ENCODE peak calls at places on chromosomes 5 and 9, in four cellular contexts. I, Z, C and Y are unnamed samples. For H3K36me3, the result is how much of the 10 kb centered on the place peaks cover.

GRCh38 chr5:132889501-132889900 is 16.0 kb downstream of the LEAP2 start:
- DNase-seq in Z (no peak), C (no peak), I (no peak), Y (no peak)

GRCh38 chr9:91421022-91421765 is 2.4 kb downstream of the NFIL3 start:
- DNase-seq in C (peak), I (peak), Z (no peak), Y (no peak)

GRCh38 chr9:27771803-27772545 is 198.7 kb upstream of the C9orf72 start:
- DNase-seq in Z (no peak), C (no peak), I (no peak), Y (no peak)

GRCh38 chr9:107024193-107024592 is 161.2 kb downstream of the ZNF462 start:
- DNase-seq in C (no peak), Z (no peak), I (no peak), Y (no peak)

GRCh38 chr5:42268630-42269029 is 154.6 kb upstream of the GHR start:
- DNase-seq in I (no peak), Z (no peak), C (no peak), Y (no peak)

GRCh38 chr5:103397996-103398581 is 139.5 kb downstream of the MACIR start:
- DNase-seq in I (no peak), C (no peak), Z (no peak), Y (no peak)

GRCh38 chr9:106075991-106076390 is 381.6 kb downstream of the TMEM38B start:
- DNase-seq in I (no peak), C (no peak), Z (no peak), Y (peak)

GRCh38 chr5:6490693-6491092 is 42.0 kb downstream of the UBE2QL1 start:
- DNase-seq in Z (no peak), C (no peak), I (no peak), Y (no peak)

GRCh38 chr9:133448487-133448972 is 11.2 kb upstream of the CACFD1 start:
- DNase-seq in Z (no peak), C (no peak), I (no peak), Y (no peak)

GRCh38 chr5:138655530-138656245 is 80.5 kb upstream of the HSPA9 start:
- DNase-seq in I (peak), C (no peak), Z (no peak), Y (no peak)

GRCh38 chr5:141747152-141747640 is 65.2 kb upstream of the ARAP3 start:
- DNase-seq in Z (peak), C (peak), I (peak), Y (no peak)

GRCh38 chr5:159310492-159310891 is 19.8 kb downstream of the IL12B start:
- DNase-seq in C (no peak), I (peak), Z (no peak), Y (no peak)

GRCh38 chr5:139861889-139862207 is 66.2 kb downstream of the PSD2 start:
- DNase-seq in C (no peak), I (no peak), Z (no peak), Y (no peak)

GRCh38 chr9:3205421-3206095 is 320.2 kb downstream of the RFX3 start:
- DNase-seq in C (no peak), Z (no peak), I (no peak), Y (no peak)

GRCh38 chr5:42404366-42404765 is 18.9 kb upstream of the GHR start:
- DNase-seq in I (no peak), C (no peak), Z (no peak), Y (no peak)

GRCh38 chr9:97470076-97470475 is 31.4 kb upstream of the TMOD1 start:
- DNase-seq in Z (no peak), I (peak), C (no peak), Y (no peak)

GRCh38 chr9:127763918-127764384 is 14.5 kb downstream of the SH2D3C start:
- DNase-seq in I (peak), C (peak), Z (no peak), Y (no peak)

GRCh38 chr5:68288756-68289134 is 73.2 kb downstream of the PIK3R1 start:
- DNase-seq in Z (peak), C (peak), I (peak), Y (no peak)

GRCh38 chr9:80091526-80091925 is 519.8 kb downstream of the TLE4 start:
- DNase-seq in C (no peak), I (no peak), Z (no peak), Y (no peak)

GRCh38 chr5:132754111-132754510 is 6.9 kb downstream of the CCNI2 start:
- DNase-seq in Z (no peak), C (no peak), I (no peak), Y (no peak)

GRCh38 chr5:14174235-14174636 is 31.1 kb downstream of the TRIO start:
- DNase-seq in C (no peak), Z (no peak), I (no peak), Y (no peak)

GRCh38 chr5:1521671-1522600 is 1.8 kb downstream of the LPCAT1 start:
- DNase-seq in C (no peak), I (peak), Z (peak), Y (no peak)

GRCh38 chr5:36888303-36888702 is 11.7 kb downstream of the NIPBL start:
- DNase-seq in C (no peak), Z (no peak), I (no peak), Y (no peak)

GRCh38 chr5:150999704-151000452 is 20.5 kb upstream of the GPX3 start:
- DNase-seq in C (peak), Z (peak), I (peak), Y (no peak)

GRCh38 chr9:133534346-133535284 is at the start of gene ADAMTSL2:
- DNase-seq in Z (no peak), I (peak), C (peak), Y (no peak)

GRCh38 chr5:96013254-96013653 is 51.6 kb upstream of the ELL2 start:
- DNase-seq in C (no peak), Z (no peak), I (no peak), Y (no peak)

GRCh38 chr5:177147239-177147638 is 13.7 kb downstream of the NSD1 start:
- DNase-seq in Z (no peak), I (no peak), C (no peak), Y (no peak)

GRCh38 chr9:104494808-104495207 is 9.3 kb upstream of the OR13F1 start:
- DNase-seq in I (no peak), Z (no peak), C (no peak), Y (no peak)

GRCh38 chr5:62340392-62340791 is 34.4 kb downstream of the KIF2A start:
- DNase-seq in Z (no peak), C (no peak), I (no peak), Y (no peak)

DNA sequence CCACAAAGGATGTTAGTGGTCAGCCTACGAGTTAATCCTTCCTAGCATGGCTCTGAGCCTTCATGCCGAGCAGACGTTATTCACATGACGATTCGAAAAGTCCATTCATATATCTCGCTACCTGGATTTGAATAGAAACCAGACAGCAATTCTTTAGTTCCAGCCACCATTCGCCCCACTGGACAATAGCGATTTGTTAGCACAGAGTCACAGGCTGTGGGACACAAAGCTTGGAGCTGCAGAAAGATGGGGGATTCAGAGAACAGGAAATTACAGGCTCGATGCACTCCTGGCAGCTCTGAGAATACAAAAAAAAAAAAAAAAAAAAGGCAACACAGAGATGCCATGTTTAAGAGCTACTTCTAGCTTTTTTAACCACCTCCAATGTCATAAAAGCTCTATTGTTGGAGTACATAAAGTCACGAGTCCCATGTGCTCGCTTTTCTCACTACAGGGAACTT is 110.7 kb downstream of the NR6A1 start:
- DNase-seq in Z (no peak), C (no peak), I (peak), Y (no peak)
- H3K4me3 ChIP-seq in Z (peak), C (peak), I (no peak), Y (peak)

DNA sequence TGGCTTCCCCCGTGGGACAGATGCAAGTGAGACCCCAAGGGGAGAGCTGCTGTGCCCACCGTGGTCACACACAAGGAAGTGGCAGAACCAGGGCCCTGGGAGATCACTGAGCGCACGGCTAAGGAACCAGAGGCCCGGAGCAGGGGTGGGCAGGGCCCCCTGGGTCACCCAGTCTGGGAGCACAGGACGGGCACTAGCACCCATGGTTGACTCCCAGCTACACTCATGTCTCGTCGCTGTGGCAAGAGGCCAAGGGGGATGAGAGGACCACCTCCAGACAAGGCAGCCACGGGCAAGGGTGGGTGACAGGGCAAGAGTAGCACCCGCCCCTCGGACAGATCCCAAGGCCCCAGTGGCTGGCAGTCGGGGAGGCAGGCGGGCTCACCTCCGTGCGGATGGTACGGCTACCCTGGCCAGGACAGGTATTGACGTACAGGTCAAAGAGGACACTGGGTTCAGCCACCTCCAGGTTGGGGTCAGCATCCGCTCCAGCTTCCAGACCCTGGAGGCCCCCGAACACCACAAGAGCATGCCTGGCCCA is 5.1 kb downstream of the ENDOG start:
- DNase-seq in C (no peak), I (no peak), Z (no peak), Y (no peak)
- H3K36me3 ChIP-seq in C (half or more), I (under half), Z (under half), Y (under half)

GRCh38 chr5:9265391-9266287 is 280.2 kb downstream of the SEMA5A start:
- DNase-seq in Z (no peak), C (peak), I (no peak), Y (peak)
- H3K4me3 ChIP-seq in Z (no peak), C (no peak), I (no peak), Y (no peak)

GRCh38 chr9:5820425-5820824 is 12.5 kb downstream of the ERMP1 start:
- DNase-seq in I (no peak), C (no peak), Z (no peak), Y (no peak)
- H3K36me3 ChIP-seq in I (under half), C (half or more), Z (under half), Y (under half)

GRCh38 chr9:14033067-14033466 is 280.9 kb downstream of the NFIB start:
- DNase-seq in I (no peak), Z (no peak), C (no peak), Y (no peak)

GRCh38 chr9:14030350-14030823 is 283.6 kb downstream of the NFIB start:
- DNase-seq in Z (no peak), C (no peak), I (no peak), Y (peak)

GRCh38 chr9:14031761-14032279 is 282.1 kb downstream of the NFIB start:
- DNase-seq in Z (no peak), I (no peak), C (no peak), Y (no peak)

GRCh38 chr9:14029811-14030210 is 284.1 kb downstream of the NFIB start:
- DNase-seq in Z (no peak), C (no peak), I (no peak), Y (no peak)

GRCh38 chr9:14031015-14031414 is 282.9 kb downstream of the NFIB start:
- DNase-seq in C (peak), Z (peak), I (no peak), Y (no peak)
- H3K4me3 ChIP-seq in C (peak), Z (peak), I (no peak), Y (no peak)

GRCh38 chr9:34125681-34126206 is 754 bp downstream of the DCAF12 start:
- DNase-seq in I (peak), C (no peak), Z (no peak), Y (no peak)

GRCh38 chr9:34124103-34124502 is 2.4 kb downstream of the DCAF12 start:
- DNase-seq in C (no peak), Z (no peak), I (no peak), Y (no peak)

GRCh38 chr9:34123682-34124081 is 2.8 kb downstream of the DCAF12 start:
- DNase-seq in I (peak), Z (no peak), C (no peak), Y (no peak)

GRCh38 chr9:34126207-34127034 is at the start of gene DCAF12:
- DNase-seq in I (peak), C (peak), Z (peak), Y (peak)

GRCh38 chr9:34124923-34125322 is 1.6 kb downstream of the DCAF12 start:
- DNase-seq in I (no peak), C (no peak), Z (no peak), Y (no peak)
- H3K36me3 ChIP-seq in I (under half), C (under half), Z (under half), Y (under half)

GRCh38 chr9:20714442-20715415 is 30.7 kb downstream of the FOCAD start:
- DNase-seq in Z (no peak), I (no peak), C (no peak), Y (no peak)
- H3K4me3 ChIP-seq in Z (no peak), I (no peak), C (no peak), Y (no peak)

GRCh38 chr5:104998572-104998971 is 1436.0 kb upstream of the NUDT12 start:
- DNase-seq in Z (no peak), I (no peak), C (no peak), Y (no peak)
- H3K36me3 ChIP-seq in Z (under half), I (under half), C (under half), Y (under half)

GRCh38 chr5:135028791-135029467 is 5.1 kb downstream of the PITX1 start:
- DNase-seq in C (no peak), Z (no peak), I (no peak), Y (no peak)

GRCh38 chr5:135026645-135027317 is 7.2 kb downstream of the PITX1 start:
- DNase-seq in I (no peak), Z (no peak), C (no peak), Y (no peak)

GRCh38 chr5:135027699-135028615 is 6.1 kb downstream of the PITX1 start:
- DNase-seq in Z (no peak), C (no peak), I (no peak), Y (no peak)

GRCh38 chr5:135025730-135026644 is 8.0 kb downstream of the PITX1 start:
- DNase-seq in I (no peak), C (no peak), Z (no peak), Y (no peak)

DNA sequence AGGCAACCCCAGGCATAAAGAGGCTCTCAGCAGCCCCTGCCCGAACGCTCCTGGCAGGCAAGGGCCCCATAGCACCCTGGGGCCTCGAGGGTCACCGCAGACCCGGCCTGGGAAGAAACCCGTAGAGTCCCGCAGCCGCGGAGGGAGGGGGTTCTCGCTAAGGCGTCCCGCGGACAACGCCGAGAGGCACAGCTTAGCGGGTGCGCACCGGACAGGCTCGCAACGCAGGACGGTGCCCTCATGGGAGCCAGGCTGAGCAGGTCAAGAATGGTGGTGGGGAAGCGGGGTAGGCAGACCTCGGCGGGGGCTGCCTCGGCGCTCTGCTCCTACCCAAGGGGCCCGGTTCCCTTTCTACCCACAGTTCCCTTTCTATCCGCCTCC is 6.7 kb downstream of the PITX1 start:
- DNase-seq in C (no peak), I (no peak), Z (no peak), Y (no peak)
- H3K4me3 ChIP-seq in C (no peak), I (no peak), Z (no peak), Y (no peak)

GRCh38 chr5:80251636-80252035 is 4.2 kb downstream of the SERINC5 start:
- DNase-seq in C (no peak), Z (no peak), I (no peak), Y (peak)
- H3K36me3 ChIP-seq in C (under half), Z (under half), I (under half), Y (under half)